ENCODE peak calls at places on chromosomes 7 and 10, in ten cellular contexts. B is osteocyte, N is fibroblast of villous mesenchyme, F is glutamatergic neuron, M is AG09319, X is astrocyte of the cerebellum, T is tibial nerve, A is GM10248, K is upper lobe of right lung, R is HepG2. I is an unnamed sample.

GRCh38 chr7:121153411-121153810 is 164.9 kb downstream of the CPED1 start:
- DNase-seq in B (no peak), N (no peak), F (no peak), M (no peak), X (no peak), T (no peak), A (no peak), K (no peak), R (no peak), I (no peak)

GRCh38 chr7:15685358-15686181 is 913 bp downstream of the MEOX2 start:
- DNase-seq in B (peak; percentile 86), N (peak; percentile 63), F (peak; percentile 54), M (peak; percentile 15), X (peak; percentile 39), T (peak; percentile 41), A (peak; percentile 5), K (no peak), R (no peak), I (peak; percentile 14)

GRCh38 chr10:24465124-24465874 is 256.4 kb downstream of the KIAA1217 start:
- DNase-seq in B (no peak), N (peak; percentile 67), F (no peak), M (no peak), X (peak; percentile 95), T (no peak), A (no peak), K (no peak), R (no peak), I (no peak)

GRCh38 chr7:106659963-106660861 is 746 bp downstream of the CCDC71L start:
- DNase-seq in B (peak; percentile 91), N (peak; percentile 61), F (peak; percentile 89), M (no peak), X (peak; percentile 27), T (peak; percentile 47), A (peak; percentile 88), K (peak; percentile 94), R (no peak), I (peak; percentile 85)

GRCh38 chr7:98360221-98361124 is 40.4 kb downstream of the BAIAP2L1 start:
- DNase-seq in B (no peak), N (no peak), F (no peak), M (no peak), X (no peak), T (no peak), A (no peak), K (peak; percentile 79), R (peak; percentile 51), I (peak; percentile 37)

GRCh38 chr10:80046629-80047441 is 31.6 kb upstream of the TMEM254 start:
- DNase-seq in B (peak; percentile 90), N (peak; percentile 60), F (peak; percentile 88), M (peak; percentile 22), X (peak; percentile 20), T (peak; percentile 49), A (peak; percentile 75), K (peak; percentile 86), R (peak; percentile 41), I (peak; percentile 87)

GRCh38 chr7:142516038-142516501 is 233.2 kb upstream of the PRSS1 start:
- DNase-seq in B (peak; percentile 57), N (peak; percentile 70), F (peak; percentile 46), M (peak; percentile 50), X (peak; percentile 55), T (no peak), A (peak; percentile 57), K (no peak), R (peak; percentile 55), I (peak; percentile 38)

GRCh38 chr7:81769891-81770818 is at the start of gene HGF:
- DNase-seq in B (no peak), N (peak; percentile 94), F (peak; percentile 15), M (peak; percentile 54), X (no peak), T (peak; percentile 27), A (no peak), K (no peak), R (no peak), I (no peak)

DNA sequence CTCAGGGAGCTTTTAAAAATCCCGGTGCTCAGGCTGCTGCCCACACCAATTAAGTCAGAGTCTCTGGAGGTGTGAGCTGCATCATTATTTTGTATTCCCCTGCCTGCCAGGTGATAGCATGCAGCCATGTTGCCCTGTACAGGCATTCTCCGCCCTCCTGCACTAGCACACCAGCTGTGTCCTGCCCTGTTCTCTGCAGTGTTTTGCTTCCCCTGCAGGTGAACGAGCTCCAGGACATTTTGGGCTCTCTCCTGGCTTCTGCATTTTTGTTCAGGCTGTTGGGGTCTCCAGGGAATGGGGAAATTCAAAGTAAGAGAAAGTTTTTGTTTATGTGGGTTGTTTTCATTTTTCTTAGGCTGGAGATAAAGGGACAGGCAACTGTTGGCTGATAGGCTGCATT is 271.0 kb upstream of the COBL start:
- DNase-seq in B (no peak), N (no peak), F (no peak), M (no peak), X (no peak), T (no peak), A (no peak), K (no peak), R (no peak), I (no peak)
- TF ChIP-seq CTCF in B (no peak), N (no peak), F (no peak), M (no peak), X (no peak), T (no peak), A (no peak), K (no peak), R (no peak), I (no peak)

GRCh38 chr7:74713567-74713966 is 56.0 kb downstream of the GTF2I start:
- DNase-seq in B (no peak), N (no peak), F (no peak), M (no peak), X (no peak), T (no peak), A (no peak), K (no peak), R (no peak), I (no peak)

GRCh38 chr7:74708569-74709275 is 51.2 kb downstream of the GTF2I start:
- DNase-seq in B (no peak), N (no peak), F (no peak), M (no peak), X (no peak), T (no peak), A (no peak), K (no peak), R (no peak), I (no peak)

GRCh38 chr7:74707216-74707615 is 49.7 kb downstream of the GTF2I start:
- DNase-seq in B (no peak), N (no peak), F (no peak), M (no peak), X (no peak), T (no peak), A (no peak), K (no peak), R (no peak), I (no peak)

DNA sequence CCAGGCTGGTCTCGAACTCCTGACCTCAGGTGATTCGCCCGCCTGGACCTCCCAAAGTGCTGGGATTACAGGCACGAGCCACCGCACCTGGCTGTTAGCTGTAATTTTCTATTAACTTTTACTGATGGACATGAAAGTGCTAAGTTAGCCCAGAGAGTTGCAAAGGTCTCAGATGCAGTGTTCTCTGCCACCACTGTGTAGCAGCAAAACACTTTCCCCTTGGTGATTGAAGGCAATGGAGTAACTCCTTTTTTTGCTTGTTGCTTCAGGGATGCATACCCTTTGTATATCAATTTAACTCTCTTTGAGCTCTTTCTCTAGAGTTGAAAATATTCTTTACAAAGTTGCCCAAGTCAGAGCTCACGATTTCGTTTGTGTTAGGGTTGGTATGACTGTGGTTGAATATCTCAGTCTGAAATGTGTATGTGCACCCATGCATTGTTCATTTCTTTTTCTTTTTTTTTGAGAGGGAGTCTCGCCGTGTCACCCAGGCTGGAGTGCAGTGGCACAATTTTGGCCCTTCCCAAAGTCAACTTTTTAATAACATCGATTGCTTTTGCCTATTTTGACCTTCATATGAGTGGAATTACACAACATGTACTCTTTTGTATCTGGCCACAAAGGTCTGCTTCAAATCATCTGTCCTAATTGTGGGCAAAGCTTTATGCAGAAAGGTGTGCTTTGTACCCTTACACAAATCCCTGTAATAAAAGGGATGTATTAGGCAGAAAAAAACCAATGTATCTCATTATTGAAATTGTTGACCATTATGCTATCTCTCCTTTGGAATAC is 52.6 kb downstream of the GTF2I start:
- DNase-seq in B (no peak), N (no peak), F (no peak), M (no peak), X (no peak), T (no peak), A (no peak), K (no peak), R (no peak), I (no peak)
- TF ChIP-seq CTCF in B (no peak), N (peak; percentile 5), F (no peak), M (no peak), X (peak; percentile 9), T (peak; percentile 38), A (no peak), K (no peak), R (peak; percentile 25), I (no peak)

GRCh38 chr7:36128448-36129047 is 24.5 kb upstream of the EEPD1 start:
- DNase-seq in B (no peak), N (peak; percentile 92), F (no peak), M (peak; percentile 40), X (peak; percentile 93), T (peak; percentile 52), A (no peak), K (no peak), R (peak; percentile 76), I (no peak)

GRCh38 chr7:36129048-36129534 is 24.0 kb upstream of the EEPD1 start:
- DNase-seq in B (no peak), N (peak; percentile 80), F (no peak), M (no peak), X (no peak), T (no peak), A (no peak), K (no peak), R (peak; percentile 48), I (no peak)

GRCh38 chr7:36130236-36130945 is 22.7 kb upstream of the EEPD1 start:
- DNase-seq in B (no peak), N (no peak), F (no peak), M (no peak), X (no peak), T (no peak), A (no peak), K (no peak), R (no peak), I (no peak)

GRCh38 chr7:36131026-36131425 is 22.0 kb upstream of the EEPD1 start:
- DNase-seq in B (no peak), N (no peak), F (no peak), M (no peak), X (no peak), T (no peak), A (no peak), K (no peak), R (no peak), I (no peak)

GRCh38 chr7:36127075-36127740 is 25.8 kb upstream of the EEPD1 start:
- DNase-seq in B (no peak), N (peak; percentile 35), F (no peak), M (no peak), X (no peak), T (no peak), A (no peak), K (no peak), R (no peak), I (no peak)
- TF ChIP-seq CTCF in B (no peak), N (peak; percentile 50), F (no peak), M (no peak), X (no peak), T (no peak), A (no peak), K (no peak), R (no peak), I (no peak)

DNA sequence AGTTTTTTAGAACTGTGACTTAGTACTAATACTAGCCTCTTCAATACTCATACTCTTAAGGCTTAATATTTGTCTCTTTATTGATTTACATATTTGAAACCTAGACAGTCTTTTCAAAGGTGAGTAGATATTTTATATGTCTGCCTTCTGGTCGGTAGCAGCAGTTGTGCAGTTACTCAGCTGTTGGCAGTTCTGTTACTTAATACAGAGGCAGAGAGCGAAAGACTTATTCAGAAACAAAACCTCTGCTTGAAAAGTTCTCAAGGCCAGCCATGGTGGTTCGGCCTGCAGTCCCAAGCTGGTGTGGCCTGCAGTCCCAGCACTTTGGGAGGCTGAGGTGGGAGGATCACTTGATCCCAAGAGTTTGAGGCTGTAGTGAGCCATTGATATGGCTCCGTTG is 84.2 kb downstream of the AUTS2 start:
- DNase-seq in B (no peak), N (peak; percentile 16), F (no peak), M (no peak), X (no peak), T (no peak), A (no peak), K (no peak), R (no peak), I (no peak)
- TF ChIP-seq CTCF in B (no peak), N (no peak), F (no peak), M (no peak), X (no peak), T (no peak), A (no peak), K (no peak), R (no peak), I (no peak)